ENCODE peak calls at places on chromosomes 16 and 17, in ten cellular contexts. S, G, W, R, C, N, F, Y, M and U are unnamed samples.

GRCh38 chr17:47990962-47991731 is 20.2 kb downstream of the CDK5RAP3 start:
- DNase-seq in W (no peak), S (no peak), M (no peak), F (no peak), G (peak), Y (no peak), C (no peak), R (no peak), N (no peak), U (no peak)

GRCh38 chr17:4598776-4599504 is 14.6 kb downstream of the SMTNL2 start:
- DNase-seq in C (peak), F (no peak), W (no peak), R (no peak), G (peak), N (no peak), S (no peak), M (no peak), Y (peak), U (no peak)

GRCh38 chr17:60327122-60327869 is 64.6 kb downstream of the USP32 start:
- DNase-seq in N (no peak), Y (no peak), S (no peak), G (no peak), C (no peak), W (no peak), R (no peak), F (no peak), M (no peak), U (no peak)

GRCh38 chr17:48074322-48075054 is 26.3 kb downstream of the NFE2L1 start:
- DNase-seq in F (peak), W (peak), C (peak), R (peak), S (peak), Y (peak), M (peak), G (peak), N (no peak), U (no peak)

GRCh38 chr16:86075839-86076440 is 177.0 kb downstream of the IRF8 start:
- DNase-seq in S (no peak), F (no peak), G (no peak), M (no peak), W (peak), C (no peak), R (no peak), N (peak), Y (peak), U (no peak)

GRCh38 chr16:57245472-57246113 is 534 bp downstream of the ARL2BP start:
- DNase-seq in W (peak), C (no peak), M (peak), S (no peak), R (no peak), Y (peak), G (no peak), F (peak), N (no peak), U (no peak)

GRCh38 chr16:11255737-11256656 is at the start of gene SOCS1:
- DNase-seq in G (peak), C (peak), S (peak), F (peak), N (peak), Y (peak), M (peak), W (peak), R (peak), U (peak)

GRCh38 chr17:76920364-76921139 is 52.3 kb downstream of the MGAT5B start:
- DNase-seq in S (no peak), R (no peak), Y (no peak), N (no peak), F (no peak), C (no peak), W (no peak), G (no peak), M (no peak), U (no peak)

GRCh38 chr16:81779540-81780320 is 639 bp downstream of the PLCG2 start:
- DNase-seq in S (peak), R (peak), Y (no peak), N (no peak), W (peak), G (no peak), C (peak), M (peak), F (no peak), U (no peak)

GRCh38 chr17:16872836-16873653 is 98.9 kb downstream of the TNFRSF13B start:
- DNase-seq in S (peak), W (peak), M (peak), R (peak), F (peak), C (no peak), N (peak), G (no peak), Y (no peak), U (peak)

GRCh38 chr16:27315333-27316037 is 1.7 kb downstream of the IL4R start:
- DNase-seq in Y (peak), G (peak), F (peak), S (peak), R (peak), N (no peak), M (peak), W (peak), C (peak), U (peak)

GRCh38 chr17:83078378-83079339 is 750 bp upstream of the METRNL start:
- DNase-seq in F (no peak), Y (peak), S (peak), N (no peak), W (peak), R (no peak), M (no peak), C (no peak), G (no peak), U (no peak)

GRCh38 chr16:88414521-88415380 is 32.0 kb downstream of the ZNF469 start:
- DNase-seq in Y (no peak), N (no peak), W (no peak), C (no peak), S (no peak), G (no peak), R (no peak), F (no peak), M (no peak), U (no peak)

GRCh38 chr17:28972437-28972836 is 21.1 kb upstream of the PHF12 start:
- DNase-seq in G (no peak), F (no peak), S (no peak), M (no peak), R (no peak), Y (no peak), N (no peak), C (no peak), W (no peak), U (no peak)

GRCh38 chr17:41116292-41116691 is 1.9 kb downstream of the KRTAP4-11 start:
- DNase-seq in W (no peak), N (no peak), M (no peak), Y (no peak), R (no peak), G (no peak), C (no peak), S (no peak), F (no peak), U (no peak)

GRCh38 chr16:85303354-85303883 is 191.1 kb upstream of the CIBAR2 start:
- DNase-seq in S (peak), W (peak), R (peak), N (no peak), F (peak), Y (peak), G (no peak), C (no peak), M (peak), U (no peak)

GRCh38 chr16:58414938-58415451 is 22.7 kb downstream of the GINS3 start:
- DNase-seq in W (no peak), C (no peak), R (no peak), F (no peak), N (no peak), Y (no peak), G (peak), M (no peak), S (no peak), U (no peak)

GRCh38 chr16:57335361-57335760 is 23.2 kb upstream of the CCL22 start:
- DNase-seq in Y (no peak), C (no peak), G (no peak), R (no peak), M (no peak), N (no peak), S (no peak), F (no peak), W (no peak), U (no peak)

GRCh38 chr17:78879679-78880186 is 23.3 kb downstream of the CEP295NL start:
- DNase-seq in S (peak), M (no peak), F (no peak), C (peak), G (peak), W (peak), Y (peak), R (no peak), N (peak), U (no peak)
- TF ChIP-seq POLR2A in S (no peak), M (no peak), F (no peak), C (no peak), G (peak), W (no peak), Y (no peak), R (no peak), N (no peak), U (no peak)

GRCh38 chr16:30805370-30806169 is 18.6 kb upstream of the ZNF629 start:
- DNase-seq in G (peak), Y (peak), F (peak), C (peak), N (peak), R (peak), S (peak), M (peak), W (peak), U (peak)
- TF ChIP-seq POLR2A in G (peak), Y (peak), F (peak), C (no peak), N (no peak), R (peak), S (peak), M (no peak), W (peak), U (peak)

GRCh38 chr17:1109606-1110523 is 69.9 kb downstream of the ABR start:
- DNase-seq in R (peak), M (peak), S (no peak), C (no peak), N (no peak), W (peak), G (no peak), F (no peak), Y (no peak), U (no peak)
- TF ChIP-seq POLR2A in R (peak), M (no peak), S (no peak), C (no peak), N (no peak), W (peak), G (no peak), F (peak), Y (no peak), U (peak)

DNA sequence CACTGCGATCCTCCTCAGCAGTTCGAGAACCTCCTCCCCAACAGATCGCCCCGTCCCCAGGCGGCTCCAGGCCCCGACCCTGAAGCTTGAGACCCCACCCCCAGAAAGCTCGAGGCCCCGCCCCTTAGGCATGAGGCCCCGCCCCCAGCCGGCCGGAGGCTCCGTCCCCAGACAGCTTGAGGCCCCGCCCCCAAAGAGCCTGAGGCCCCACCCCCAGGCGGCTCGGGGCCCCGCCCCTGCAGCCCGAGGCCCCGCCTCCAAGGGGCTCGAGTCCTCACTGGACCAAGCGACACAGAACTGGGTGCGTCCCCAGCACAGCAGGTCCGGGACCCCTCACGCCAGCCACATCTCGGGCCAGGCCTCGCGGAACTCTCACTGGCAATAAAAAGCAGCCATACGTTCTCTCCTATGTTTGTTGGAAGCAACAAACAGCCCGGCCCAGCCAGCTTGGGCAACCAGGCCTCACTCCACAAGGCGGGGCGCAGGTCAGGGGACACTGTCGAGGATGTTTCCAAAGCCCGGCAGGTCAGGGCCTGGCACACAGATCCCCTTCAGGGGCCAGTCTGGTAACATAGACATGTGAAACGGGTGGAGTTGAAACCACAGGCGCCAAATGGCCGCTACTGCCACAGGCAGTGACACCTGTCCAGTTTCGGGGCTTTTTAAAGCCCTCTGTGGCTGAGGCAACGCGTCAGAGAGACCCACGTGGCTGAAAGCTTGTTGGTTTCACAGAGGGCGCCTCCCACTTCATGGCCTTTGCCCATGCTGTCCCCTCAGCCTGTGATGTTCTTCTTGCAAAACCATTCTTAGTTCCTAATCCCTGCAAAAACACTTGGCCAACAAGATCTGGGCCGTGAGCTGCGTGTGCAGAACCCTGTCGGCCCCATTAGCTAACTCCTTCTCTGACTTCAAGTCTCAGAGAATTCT is 224.2 kb downstream of the PARN start:
- DNase-seq in Y (peak), C (no peak), R (peak), M (peak), F (no peak), G (no peak), W (no peak), N (no peak), S (peak), U (no peak)
- TF ChIP-seq POLR2A in Y (no peak), C (no peak), R (no peak), M (no peak), F (no peak), G (no peak), W (no peak), N (no peak), S (no peak), U (no peak)

GRCh38 chr17:78416791-78417530 is 38.5 kb downstream of the PGS1 start:
- DNase-seq in G (no peak), N (no peak), Y (peak), S (no peak), M (no peak), W (no peak), F (no peak), C (peak), R (no peak), U (no peak)
- TF ChIP-seq POLR2A in G (no peak), N (no peak), Y (no peak), S (no peak), M (no peak), W (peak), F (no peak), C (no peak), R (no peak), U (no peak)

GRCh38 chr17:35063514-35064223 is at the start of gene RFFL:
- DNase-seq in M (peak), G (peak), S (peak), N (peak), Y (peak), C (peak), W (peak), R (peak), F (peak), U (peak)
- TF ChIP-seq POLR2A in M (no peak), G (peak), S (peak), N (no peak), Y (no peak), C (no peak), W (peak), R (peak), F (no peak), U (no peak)